ENCODE peak calls at places on chromosomes 11 and 22, in nine cellular contexts. N is CD8-positive, alpha-beta T cell; W is B cell; U is GM13977; F is fibroblast of lung; Y is fibroblast of the aortic adventitia; O is pancreas; A is Peyer's patch; G is lung. Z is an unnamed sample.

GRCh38 chr11:65468874-65469333 is 29.9 kb upstream of the MALAT1 start:
- DNase-seq in N (no peak), W (no peak), U (peak; percentile 76), F (no peak), Y (no peak), O (peak; percentile 93), A (peak; percentile 89), G (peak; percentile 87), Z (peak; percentile 71)

GRCh38 chr11:6402061-6402470 is 11.8 kb downstream of the SMPD1 start:
- DNase-seq in N (no peak), W (no peak), U (peak; percentile 69), F (no peak), Y (no peak), O (no peak), A (no peak), G (no peak), Z (no peak)

GRCh38 chr22:40498454-40499186 is 128.2 kb downstream of the SGSM3 start:
- DNase-seq in N (no peak), W (no peak), U (peak; percentile 28), F (peak; percentile 75), Y (peak; percentile 83), O (no peak), A (no peak), G (no peak), Z (no peak)

GRCh38 chr11:13940611-13941256 is 21.8 kb upstream of the SPON1 start:
- DNase-seq in N (no peak), W (no peak), U (no peak), F (no peak), Y (no peak), O (no peak), A (no peak), G (no peak), Z (no peak)

GRCh38 chr11:441418-442274 is at the start of gene ANO9:
- DNase-seq in N (peak; percentile 57), W (no peak), U (peak; percentile 91), F (no peak), Y (no peak), O (peak; percentile 93), A (peak; percentile 90), G (peak; percentile 67), Z (peak; percentile 68)

GRCh38 chr11:43992834-43993637 is 50.6 kb downstream of the C11orf96 start:
- DNase-seq in N (no peak), W (no peak), U (no peak), F (peak; percentile 64), Y (peak; percentile 52), O (no peak), A (no peak), G (no peak), Z (no peak)

GRCh38 chr11:3609416-3610265 is 32.2 kb downstream of the ART5 start:
- DNase-seq in N (no peak), W (no peak), U (peak; percentile 60), F (peak; percentile 56), Y (peak; percentile 55), O (no peak), A (no peak), G (no peak), Z (no peak)

GRCh38 chr22:47198801-47199251 is 436.4 kb downstream of the TBC1D22A start:
- DNase-seq in N (no peak), W (peak; percentile 30), U (no peak), F (no peak), Y (no peak), O (no peak), A (no peak), G (peak; percentile 26), Z (no peak)

GRCh38 chr11:31958086-31958735 is 132.7 kb upstream of the RCN1 start:
- DNase-seq in N (peak; percentile 29), W (no peak), U (peak; percentile 73), F (peak; percentile 52), Y (peak; percentile 56), O (no peak), A (peak; percentile 61), G (peak; percentile 52), Z (peak; percentile 49)

GRCh38 chr22:28123989-28124766 is 205.1 kb upstream of the PITPNB start:
- DNase-seq in N (no peak), W (no peak), U (no peak), F (no peak), Y (no peak), O (no peak), A (no peak), G (no peak), Z (no peak)

GRCh38 chr11:41879186-41879738 is 419.8 kb upstream of the LRRC4C start:
- DNase-seq in N (no peak), W (no peak), U (no peak), F (no peak), Y (peak; percentile 21), O (no peak), A (no peak), G (no peak), Z (no peak)

GRCh38 chr11:87466228-87466627 is 428.5 kb downstream of the TMEM135 start:
- DNase-seq in N (no peak), W (no peak), U (no peak), F (peak; percentile 39), Y (peak; percentile 51), O (no peak), A (no peak), G (peak; percentile 30), Z (no peak)

DNA sequence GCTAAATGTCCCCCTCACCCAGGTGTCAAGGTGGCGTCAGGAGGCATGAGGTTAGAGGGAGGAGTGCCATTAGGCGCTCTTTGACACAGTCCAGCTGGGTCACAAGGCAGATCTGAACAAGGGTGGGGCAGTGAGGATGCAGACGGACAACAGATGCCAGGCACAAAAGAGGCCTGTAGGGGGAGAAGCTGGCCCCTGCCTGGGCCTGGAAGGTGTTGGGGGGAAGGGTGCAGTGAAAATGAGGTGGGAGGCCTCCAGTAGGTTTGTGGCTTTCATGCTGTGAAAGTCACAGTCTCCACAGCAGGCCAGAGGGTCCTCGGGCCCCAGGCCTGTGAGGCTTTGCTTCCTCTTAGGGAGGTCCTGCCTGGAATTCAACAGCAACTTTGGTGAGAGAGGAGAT is 85.0 kb upstream of the PLET1 start:
- DNase-seq in N (no peak), W (no peak), U (no peak), F (no peak), Y (no peak), O (no peak), A (no peak), G (no peak), Z (no peak)
- TF ChIP-seq CTCF in N (no peak), W (no peak), U (no peak), F (no peak), Y (no peak), O (no peak), A (no peak), G (no peak), Z (no peak)

GRCh38 chr22:30445438-30445936 is 19.9 kb downstream of the MTFP1 start:
- DNase-seq in N (no peak), W (no peak), U (no peak), F (peak; percentile 28), Y (no peak), O (no peak), A (no peak), G (no peak), Z (no peak)
- TF ChIP-seq CTCF in N (no peak), W (peak; percentile 30), U (peak; percentile 2), F (no peak), Y (no peak), O (no peak), A (no peak), G (no peak), Z (no peak)

GRCh38 chr11:72222106-72222891 is 2.3 kb upstream of the INPPL1 start:
- DNase-seq in N (no peak), W (no peak), U (peak; percentile 5), F (no peak), Y (no peak), O (no peak), A (no peak), G (no peak), Z (no peak)

GRCh38 chr11:72224587-72225410 is at the start of gene INPPL1:
- DNase-seq in N (no peak), W (no peak), U (peak; percentile 50), F (peak; percentile 25), Y (no peak), O (peak; percentile 87), A (peak; percentile 74), G (peak; percentile 45), Z (peak; percentile 58)

GRCh38 chr11:72223615-72224586 is 666 bp upstream of the INPPL1 start:
- DNase-seq in N (peak; percentile 50), W (peak; percentile 56), U (peak; percentile 74), F (peak; percentile 67), Y (peak; percentile 68), O (peak; percentile 84), A (peak; percentile 87), G (peak; percentile 65), Z (peak; percentile 82)

GRCh38 chr11:72221386-72221785 is 3.2 kb upstream of the INPPL1 start:
- DNase-seq in N (no peak), W (peak; percentile 54), U (peak; percentile 7), F (no peak), Y (no peak), O (peak; percentile 58), A (no peak), G (peak; percentile 34), Z (no peak)

GRCh38 chr11:72222907-72223614 is 1.5 kb upstream of the INPPL1 start:
- DNase-seq in N (peak; percentile 94), W (peak; percentile 95), U (peak; percentile 92), F (peak; percentile 91), Y (peak; percentile 87), O (peak; percentile 96), A (peak; percentile 96), G (peak; percentile 95), Z (peak; percentile 95)
- TF ChIP-seq CTCF in N (no peak), W (peak; percentile 29), U (peak; percentile 45), F (peak; percentile 32), Y (peak; percentile 40), O (no peak), A (peak; percentile 57), G (peak; percentile 16), Z (no peak)

DNA sequence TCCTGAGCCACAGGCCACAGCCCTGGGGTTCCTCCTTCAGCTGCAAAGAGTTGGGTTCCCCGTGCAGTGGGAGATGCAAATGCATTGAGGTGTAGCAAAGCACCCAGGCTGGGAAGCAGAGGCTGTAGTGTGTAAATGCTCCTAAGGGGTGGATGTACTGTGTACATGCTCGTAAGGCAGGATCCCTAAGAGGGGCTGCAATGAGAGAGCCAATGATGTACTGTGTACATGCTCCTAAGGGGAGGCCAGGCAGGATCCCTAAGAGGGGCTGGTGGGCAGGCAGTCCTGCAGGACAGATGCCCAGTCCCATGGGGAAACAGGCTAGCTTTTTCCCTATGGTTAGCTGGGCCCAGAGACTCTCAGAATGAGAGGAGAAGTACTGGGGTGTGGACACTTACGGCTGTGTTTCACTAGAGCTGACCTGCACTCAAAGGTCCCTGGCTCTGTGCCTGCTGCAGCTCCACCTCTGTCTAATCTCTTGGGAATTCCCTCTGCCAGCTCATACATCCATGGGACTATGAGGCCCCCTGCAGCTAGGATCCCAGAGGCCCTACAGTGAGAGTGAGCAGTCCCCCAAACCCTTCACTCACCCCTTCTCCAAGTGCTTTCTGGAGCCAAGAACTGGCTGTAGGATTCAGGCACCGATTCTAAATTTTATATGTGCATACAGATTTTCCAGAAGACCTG is 261.9 kb upstream of the LUZP2 start:
- DNase-seq in N (no peak), W (no peak), U (no peak), F (peak; percentile 72), Y (no peak), O (peak; percentile 26), A (no peak), G (peak; percentile 60), Z (no peak)
- TF ChIP-seq CTCF in N (no peak), W (no peak), U (no peak), F (no peak), Y (no peak), O (no peak), A (no peak), G (no peak), Z (no peak)

DNA sequence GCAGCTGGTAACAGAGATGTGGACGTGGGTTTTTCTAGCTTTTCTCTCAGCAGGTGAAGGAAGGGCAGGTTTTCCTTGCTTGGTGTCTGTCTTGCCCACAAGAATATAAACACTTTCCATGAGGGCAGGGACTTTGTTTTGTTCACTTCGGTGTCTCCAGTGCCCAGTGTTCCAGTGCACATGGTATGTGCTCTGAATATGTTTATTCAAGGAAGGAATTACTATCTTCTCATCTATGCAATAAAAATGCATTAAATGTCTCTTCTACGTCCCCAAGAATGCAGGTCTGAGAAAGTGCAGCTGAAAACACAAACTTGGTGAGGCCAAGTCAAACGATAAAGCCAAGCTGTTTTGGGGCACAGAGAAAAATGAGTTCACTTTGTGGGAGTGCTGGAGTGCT is 56.3 kb upstream of the PLET1 start:
- DNase-seq in N (no peak), W (no peak), U (no peak), F (no peak), Y (no peak), O (no peak), A (no peak), G (no peak), Z (no peak)
- TF ChIP-seq CTCF in N (no peak), W (no peak), U (no peak), F (no peak), Y (no peak), O (no peak), A (no peak), G (no peak), Z (no peak)